ENCODE peak calls at places on chromosome 1, in five cellular contexts. X is PC-9, S is mammary epithelial cell, G is IMR-90, V is Karpas-422. Z is an unnamed sample.
A peak's percentile ranks its signal among the peaks of the same experiment; 100 is the strongest.

GRCh38 chr1:230109871-230110667 is 43.0 kb downstream of the GALNT2 start:
- DNase-seq in X (no peak), S (no peak), G (peak; percentile 43), V (no peak), Z (peak; percentile 92)

GRCh38 chr1:43506233-43506632 is 24.4 kb upstream of the PTPRF start:
- DNase-seq in X (no peak), S (peak; percentile 37), G (no peak), V (no peak), Z (no peak)

GRCh38 chr1:246427611-246428010 is 79.5 kb downstream of the SMYD3 start:
- DNase-seq in X (no peak), S (peak; percentile 71), G (peak; percentile 55), V (no peak), Z (peak; percentile 43)

GRCh38 chr1:54403808-54404261 is 2.4 kb downstream of the SSBP3 start:
- DNase-seq in X (no peak), S (peak; percentile 68), G (peak; percentile 84), V (no peak), Z (peak; percentile 29)

GRCh38 chr1:59105548-59106507 is 191.1 kb upstream of the FGGY start:
- DNase-seq in X (no peak), S (no peak), G (no peak), V (no peak), Z (no peak)

GRCh38 chr1:165543651-165544452 is at the start of gene LRRC52:
- DNase-seq in X (no peak), S (no peak), G (no peak), V (no peak), Z (no peak)

GRCh38 chr1:203569490-203570318 is 56.9 kb upstream of the ATP2B4 start:
- DNase-seq in X (peak; percentile 90), S (peak; percentile 35), G (peak; percentile 83), V (no peak), Z (no peak)

GRCh38 chr1:227947425-227947677 is 381 bp downstream of the WNT9A start:
- DNase-seq in X (no peak), S (peak; percentile 36), G (no peak), V (no peak), Z (no peak)

GRCh38 chr1:89605692-89606091 is 27.2 kb upstream of the LRRC8C start:
- DNase-seq in X (peak; percentile 94), S (peak; percentile 85), G (peak; percentile 55), V (no peak), Z (no peak)

GRCh38 chr1:43172532-43172972 is 422 bp downstream of the CFAP57 start:
- DNase-seq in X (peak; percentile 69), S (peak; percentile 82), G (peak; percentile 86), V (peak; percentile 94), Z (peak; percentile 88)

GRCh38 chr1:63867429-63868176 is 93.8 kb downstream of the ROR1 start:
- DNase-seq in X (no peak), S (no peak), G (no peak), V (no peak), Z (no peak)

DNA sequence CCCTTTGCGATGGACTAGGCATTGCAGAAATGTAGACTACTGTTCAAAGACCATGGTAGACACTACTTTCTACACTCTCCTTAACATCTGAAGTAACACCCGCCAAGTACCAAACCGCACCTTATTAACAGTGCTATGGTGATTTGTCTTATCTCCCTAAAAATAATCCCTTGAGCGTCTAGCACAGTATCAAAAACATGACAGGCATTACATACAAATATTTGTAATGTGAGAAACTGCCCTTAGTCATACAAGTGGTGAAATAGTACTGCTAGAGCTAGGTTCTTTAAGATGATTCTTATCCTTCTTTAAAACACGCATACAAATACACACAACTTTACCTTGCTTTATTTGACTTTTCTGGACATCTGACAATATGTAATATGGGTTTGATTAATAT is 27.2 kb downstream of the PUM1 start:
- DNase-seq in X (no peak), S (peak; percentile 54), G (peak; percentile 73), V (no peak), Z (no peak)
- H4K20me1 ChIP-seq in X (peaks cover 94% of the 10 kb centered on the region), S (peaks cover 13% of the 10 kb centered on the region), G (peaks cover 94% of the 10 kb centered on the region), V (peaks cover 79% of the 10 kb centered on the region), Z (peaks cover 91% of the 10 kb centered on the region)

GRCh38 chr1:156099282-156099681 is 15.2 kb upstream of the LMNA start:
- DNase-seq in X (no peak), S (no peak), G (no peak), V (no peak), Z (no peak)
- H4K20me1 ChIP-seq in X (no peaks in the 10 kb centered on the region), S (no peaks in the 10 kb centered on the region), G (no peaks in the 10 kb centered on the region), V (no peaks in the 10 kb centered on the region), Z (peaks cover 13% of the 10 kb centered on the region)

DNA sequence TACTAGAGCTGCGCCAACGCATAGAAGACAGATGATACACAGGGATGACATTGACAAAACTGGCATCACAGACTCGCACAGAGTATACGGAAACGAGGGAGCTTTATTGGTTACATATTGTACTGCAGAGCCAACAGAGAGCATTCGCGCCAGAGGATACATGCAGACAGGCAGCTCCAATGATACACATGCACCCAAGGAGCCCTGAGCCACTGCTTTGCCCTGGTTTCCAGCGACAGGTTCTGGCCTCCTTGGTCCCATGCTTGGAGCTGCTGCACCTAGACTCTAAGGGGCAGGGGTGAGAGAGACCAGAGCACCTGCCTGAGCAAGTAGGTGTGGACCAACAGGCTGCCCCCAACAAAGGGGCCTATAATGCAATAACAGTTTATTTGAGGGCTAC is 65.6 kb downstream of the KDM1A start:
- DNase-seq in X (no peak), S (no peak), G (no peak), V (no peak), Z (no peak)
- H4K20me1 ChIP-seq in X (no peaks in the 10 kb centered on the region), S (peaks cover 3% of the 10 kb centered on the region), G (peaks cover 26% of the 10 kb centered on the region), V (peaks cover 7% of the 10 kb centered on the region), Z (peaks cover 7% of the 10 kb centered on the region)

GRCh38 chr1:68217060-68217554 is 15.2 kb downstream of the WLS start:
- DNase-seq in X (peak; percentile 63), S (no peak), G (no peak), V (no peak), Z (no peak)

GRCh38 chr1:68221001-68221970 is 11.0 kb downstream of the WLS start:
- DNase-seq in X (no peak), S (peak; percentile 51), G (no peak), V (no peak), Z (no peak)

GRCh38 chr1:68220420-68220819 is 11.9 kb downstream of the WLS start:
- DNase-seq in X (no peak), S (no peak), G (no peak), V (no peak), Z (no peak)

GRCh38 chr1:68216088-68216487 is 16.2 kb downstream of the WLS start:
- DNase-seq in X (no peak), S (no peak), G (no peak), V (no peak), Z (no peak)

GRCh38 chr1:68218485-68218884 is 13.8 kb downstream of the WLS start:
- DNase-seq in X (no peak), S (peak; percentile 54), G (no peak), V (no peak), Z (no peak)
- H4K20me1 ChIP-seq in X (no peaks in the 10 kb centered on the region), S (no peaks in the 10 kb centered on the region), G (peaks cover 55% of the 10 kb centered on the region), V (no peaks in the 10 kb centered on the region), Z (no peaks in the 10 kb centered on the region)

GRCh38 chr1:195096051-195096521 is 1512.2 kb downstream of the KCNT2 start:
- DNase-seq in X (no peak), S (no peak), G (no peak), V (no peak), Z (no peak)
- H4K20me1 ChIP-seq in X (no peaks in the 10 kb centered on the region), S (no peaks in the 10 kb centered on the region), G (no peaks in the 10 kb centered on the region), V (no peaks in the 10 kb centered on the region), Z (no peaks in the 10 kb centered on the region)

Z was measured in DND-41.